ENCODE peak calls at places on chromosomes 12 and 14, in eight cellular contexts. F is upper lobe of left lung, C is Panc1, A is HepG2, D is GM23338, S is HCT116, G is GM12878, H is K562. U is an unnamed sample.
A peak's percentile ranks its signal among the peaks of the same experiment; 100 is the strongest.

GRCh38 chr12:632102-632696 is 31.0 kb downstream of the NINJ2 start:
- ATAC-seq in F (peak; percentile 87), C (peak; percentile 91), A (peak; percentile 92), D (peak; percentile 54), S (peak; percentile 87), G (peak; percentile 34), H (no peak), U (peak; percentile 75)

GRCh38 chr12:48980953-48981756 is 3.0 kb downstream of the WNT1 start:
- ATAC-seq in F (peak; percentile 28), C (peak; percentile 56), A (peak; percentile 62), D (peak; percentile 53), S (no peak), G (no peak), H (peak; percentile 67), U (no peak)

GRCh38 chr12:111597731-111598636 is 1.1 kb downstream of the ATXN2 start:
- ATAC-seq in F (peak; percentile 86), C (peak; percentile 30), A (peak; percentile 41), D (peak; percentile 30), S (peak; percentile 33), G (peak; percentile 40), H (peak; percentile 68), U (no peak)

GRCh38 chr12:76688627-76689026 is 75.3 kb upstream of the ZDHHC17 start:
- ATAC-seq in F (no peak), C (no peak), A (peak; percentile 43), D (peak; percentile 32), S (peak; percentile 74), G (peak; percentile 56), H (peak; percentile 81), U (no peak)

GRCh38 chr12:89138048-89138852 is 214.1 kb downstream of the DUSP6 start:
- ATAC-seq in F (no peak), C (no peak), A (no peak), D (no peak), S (no peak), G (no peak), H (no peak), U (no peak)

GRCh38 chr12:15931590-15932053 is 20.5 kb downstream of the DERA start:
- ATAC-seq in F (no peak), C (no peak), A (peak; percentile 89), D (peak; percentile 48), S (peak; percentile 65), G (peak; percentile 80), H (no peak), U (no peak)

GRCh38 chr14:81169711-81170103 is 51.1 kb downstream of the GTF2A1 start:
- ATAC-seq in F (peak; percentile 80), C (peak; percentile 17), A (peak; percentile 68), D (peak; percentile 59), S (no peak), G (peak; percentile 53), H (peak; percentile 4), U (peak; percentile 41)

GRCh38 chr12:87086118-87086891 is 830.1 kb upstream of the MGAT4C start:
- ATAC-seq in F (no peak), C (peak; percentile 94), A (no peak), D (no peak), S (peak; percentile 40), G (no peak), H (no peak), U (no peak)

GRCh38 chr14:21703357-21704339 is 30.0 kb upstream of the OR4E1 start:
- ATAC-seq in F (no peak), C (no peak), A (no peak), D (no peak), S (no peak), G (peak; percentile 48), H (no peak), U (no peak)

GRCh38 chr12:53974084-53975018 is at the start of gene HOTAIR:
- ATAC-seq in F (no peak), C (peak; percentile 17), A (peak; percentile 65), D (peak; percentile 5), S (peak; percentile 72), G (peak; percentile 72), H (peak; percentile 20), U (no peak)
- H3K27ac ChIP-seq in F (no peak within 1 kb of the TSS), C (peak within 1 kb of the TSS; percentile 100), A (no peak within 1 kb of the TSS), D (no peak within 1 kb of the TSS), S (peak within 1 kb of the TSS; percentile 19), G (no peak within 1 kb of the TSS), H (no peak within 1 kb of the TSS), U (no peak within 1 kb of the TSS)

DNA sequence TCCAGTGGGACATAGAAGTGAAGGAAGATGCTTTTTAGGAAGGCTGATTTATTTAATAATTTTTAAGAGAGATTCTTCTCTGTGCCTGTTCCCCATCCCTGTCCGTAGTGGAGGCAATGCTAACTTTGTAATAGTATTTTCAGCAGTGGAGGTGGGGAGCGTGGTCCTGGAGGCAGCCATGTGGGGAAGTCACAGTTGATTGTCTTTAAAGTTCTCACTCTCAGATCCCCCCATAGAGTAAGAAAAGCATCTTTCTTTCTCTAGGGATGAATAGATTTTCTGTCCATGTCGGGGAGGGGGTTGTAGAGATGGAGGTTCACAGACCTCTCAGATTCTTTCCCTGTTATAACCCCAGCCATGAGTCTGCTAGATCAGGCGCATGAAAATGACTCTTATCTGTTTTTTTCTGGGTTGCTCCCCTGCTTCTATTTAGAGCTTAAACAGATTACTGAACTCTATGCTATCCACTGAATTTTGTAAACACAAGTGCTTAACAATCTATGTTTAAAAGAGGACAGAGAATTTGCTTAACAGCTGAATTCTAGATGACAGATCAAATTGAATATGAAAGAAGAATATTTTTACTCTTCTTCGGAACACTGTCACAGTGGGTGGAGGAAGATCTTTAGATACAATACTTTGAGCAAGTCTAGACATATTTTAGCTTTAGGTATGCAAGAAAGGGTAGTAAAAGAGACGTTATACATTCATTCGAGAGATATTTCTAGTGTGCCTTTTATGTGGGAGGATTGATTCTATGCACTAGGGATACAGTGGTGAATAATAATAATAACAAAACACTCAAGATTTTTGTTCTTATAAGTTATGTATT is 25.4 kb downstream of the TMEM117 start:
- ATAC-seq in F (no peak), C (no peak), A (no peak), D (no peak), S (no peak), G (no peak), H (no peak), U (no peak)
- TF ChIP-seq POLR2AphosphoS5 in F (no peak), C (no peak), A (no peak), D (no peak), S (no peak), G (no peak), H (no peak), U (no peak)

DNA sequence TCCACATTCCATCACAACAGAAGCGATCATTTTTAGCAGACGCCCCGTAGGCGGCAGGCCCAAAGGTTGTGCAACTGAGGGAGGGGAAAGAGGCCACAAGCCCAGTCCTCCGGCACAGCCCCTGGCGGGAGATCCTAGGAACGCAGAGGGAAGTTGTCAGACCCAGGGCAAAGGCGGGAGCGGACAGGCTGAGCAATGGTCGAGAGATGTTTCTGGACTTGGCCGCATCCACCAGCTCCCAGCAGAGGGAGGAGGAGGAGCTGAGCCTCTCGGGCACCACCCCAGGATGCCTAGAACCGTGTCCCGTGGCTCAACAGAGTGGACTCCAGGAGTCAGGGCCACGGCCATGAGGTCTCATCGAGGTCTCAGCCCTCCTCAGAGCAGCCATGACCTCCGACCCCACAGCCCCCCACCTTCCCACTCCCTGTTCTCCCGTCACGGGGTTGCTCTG is 38.0 kb upstream of the GALNT9 start:
- ATAC-seq in F (peak; percentile 57), C (no peak), A (no peak), D (peak; percentile 38), S (no peak), G (no peak), H (no peak), U (peak; percentile 28)
- H3K27ac ChIP-seq in F (no peak overlapping the region), C (no peak overlapping the region), A (no peak overlapping the region), D (no peak overlapping the region), S (no peak overlapping the region), G (no peak overlapping the region), H (no peak overlapping the region), U (no peak overlapping the region)

GRCh38 chr12:104667139-104667538 is 210.4 kb downstream of the CHST11 start:
- ATAC-seq in F (no peak), C (no peak), A (no peak), D (no peak), S (no peak), G (no peak), H (no peak), U (peak; percentile 51)

GRCh38 chr12:104665296-104665695 is 208.5 kb downstream of the CHST11 start:
- ATAC-seq in F (no peak), C (no peak), A (no peak), D (no peak), S (no peak), G (no peak), H (no peak), U (no peak)

GRCh38 chr12:104662203-104662602 is 205.5 kb downstream of the CHST11 start:
- ATAC-seq in F (no peak), C (no peak), A (no peak), D (no peak), S (no peak), G (no peak), H (no peak), U (no peak)

GRCh38 chr12:104662908-104663307 is 206.2 kb downstream of the CHST11 start:
- ATAC-seq in F (no peak), C (no peak), A (no peak), D (no peak), S (no peak), G (no peak), H (no peak), U (no peak)

GRCh38 chr12:104664368-104664767 is 207.6 kb downstream of the CHST11 start:
- ATAC-seq in F (no peak), C (no peak), A (no peak), D (no peak), S (no peak), G (peak; percentile 43), H (no peak), U (no peak)
- TF ChIP-seq POLR2AphosphoS5 in F (no peak), C (no peak), A (no peak), D (no peak), S (no peak), G (no peak), H (no peak), U (peak; percentile 29)

DNA sequence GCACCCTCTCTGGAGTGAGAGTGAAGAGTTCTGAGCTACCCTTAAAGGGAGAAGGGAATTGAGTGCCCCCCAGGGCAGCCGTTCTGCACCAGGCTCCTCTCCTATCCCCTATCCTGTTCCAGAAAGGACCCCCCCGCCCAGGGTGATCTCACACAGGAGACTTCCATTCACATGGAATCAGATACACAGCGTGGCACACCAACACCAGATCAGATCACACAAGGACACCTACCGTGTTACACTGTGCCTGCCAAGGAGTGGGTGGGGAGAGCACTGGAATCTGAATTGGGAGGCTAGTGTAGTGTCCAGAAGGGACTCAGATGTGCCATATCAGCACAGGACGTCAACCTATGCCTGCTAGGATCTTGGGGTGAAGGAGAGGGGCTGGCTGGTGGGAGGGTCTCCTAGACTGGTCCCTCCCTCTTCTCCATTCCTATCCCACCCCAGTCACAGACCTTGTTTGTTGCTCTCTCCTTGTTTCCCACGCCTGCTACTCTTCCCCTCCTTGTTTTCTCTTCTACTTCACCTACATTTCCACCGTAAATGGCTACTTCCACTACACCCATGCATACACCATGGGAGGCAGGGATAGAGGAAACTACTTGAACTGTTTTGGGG is 2.3 kb downstream of the PTMS start:
- ATAC-seq in F (no peak), C (no peak), A (no peak), D (peak; percentile 1), S (no peak), G (no peak), H (no peak), U (no peak)
- H3K27ac ChIP-seq in F (peak overlapping the region; percentile 86), C (peak overlapping the region; percentile 75), A (peak overlapping the region; percentile 88), D (peak overlapping the region; percentile 94), S (peak overlapping the region; percentile 72), G (no peak overlapping the region), H (peak overlapping the region; percentile 89), U (peak overlapping the region; percentile 97)

DNA sequence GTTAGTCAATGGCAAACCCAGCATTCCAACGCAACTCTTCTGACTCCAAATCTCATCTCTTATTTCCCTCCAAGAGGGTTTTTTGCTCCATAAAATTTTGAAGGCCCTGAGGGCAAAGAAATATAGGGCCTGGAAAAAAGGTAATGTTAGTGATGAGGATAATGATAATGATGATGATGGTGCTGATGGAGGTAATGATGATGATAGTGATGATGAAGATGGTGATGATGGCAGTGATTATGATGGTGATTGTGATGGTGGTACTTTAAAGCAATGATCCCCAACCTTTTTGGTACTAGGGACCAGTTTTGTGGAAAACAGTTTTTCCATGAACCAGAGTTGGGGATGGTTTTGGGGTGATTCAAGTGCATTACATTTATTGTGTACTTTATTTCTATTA is 50.1 kb downstream of the TMX1 start:
- ATAC-seq in F (no peak), C (no peak), A (no peak), D (no peak), S (no peak), G (no peak), H (no peak), U (no peak)
- TF ChIP-seq POLR2AphosphoS5 in F (no peak), C (no peak), A (no peak), D (no peak), S (no peak), G (no peak), H (no peak), U (no peak)

U was measured in gastroesophageal sphincter.